ENCODE peak calls at places on chromosome 3, in nine cellular contexts. One of them, this sample, is unnamed.

GRCh38 chr3:97957617-97958311 is 14.5 kb downstream of the RIOX2 start:
- DNase-seq in GM04504: no peak
- DNase-seq in brain microvascular endothelial cell: no peak
- DNase-seq in T-helper 1 cell: no peak
- DNase-seq in germinal center: no peak
- DNase-seq in AG08395: no peak
- DNase-seq in left colon: peak
- DNase-seq in stimulated activated CD4-positive, alpha-beta T cell treated with anti-CD3 and anti-CD28 coated beads, Interleukin-15, amount 100 ng/mL, for 48 hours: no peak
- DNase-seq in NCI-H1105 treated with DMSO at 0.1 percent for 48 hours: no peak
- DNase-seq in this sample: no peak

GRCh38 chr3:45084820-45085816 is 59.0 kb downstream of the CLEC3B start:
- DNase-seq in stimulated activated CD4-positive, alpha-beta T cell treated with anti-CD3 and anti-CD28 coated beads, Interleukin-15, amount 100 ng/mL, for 48 hours: no peak
- DNase-seq in GM04504: peak
- DNase-seq in left colon: no peak
- DNase-seq in AG08395: peak
- DNase-seq in NCI-H1105 treated with DMSO at 0.1 percent for 48 hours: no peak
- DNase-seq in brain microvascular endothelial cell: peak
- DNase-seq in T-helper 1 cell: no peak
- DNase-seq in germinal center: no peak
- DNase-seq in this sample: peak

GRCh38 chr3:27606537-27606936 is 115.6 kb downstream of the EOMES start:
- DNase-seq in NCI-H1105 treated with DMSO at 0.1 percent for 48 hours: no peak
- DNase-seq in AG08395: no peak
- DNase-seq in stimulated activated CD4-positive, alpha-beta T cell treated with anti-CD3 and anti-CD28 coated beads, Interleukin-15, amount 100 ng/mL, for 48 hours: no peak
- DNase-seq in germinal center: no peak
- DNase-seq in brain microvascular endothelial cell: peak
- DNase-seq in T-helper 1 cell: no peak
- DNase-seq in GM04504: no peak
- DNase-seq in left colon: no peak
- DNase-seq in this sample: no peak

GRCh38 chr3:123421353-123422174 is 27.3 kb downstream of the ADCY5 start:
- DNase-seq in left colon: peak
- DNase-seq in NCI-H1105 treated with DMSO at 0.1 percent for 48 hours: peak
- DNase-seq in stimulated activated CD4-positive, alpha-beta T cell treated with anti-CD3 and anti-CD28 coated beads, Interleukin-15, amount 100 ng/mL, for 48 hours: no peak
- DNase-seq in AG08395: no peak
- DNase-seq in brain microvascular endothelial cell: peak
- DNase-seq in germinal center: no peak
- DNase-seq in GM04504: no peak
- DNase-seq in T-helper 1 cell: no peak
- DNase-seq in this sample: no peak

GRCh38 chr3:180049391-180049790 is 12.7 kb upstream of the PEX5L start:
- DNase-seq in AG08395: no peak
- DNase-seq in GM04504: no peak
- DNase-seq in germinal center: no peak
- DNase-seq in brain microvascular endothelial cell: no peak
- DNase-seq in NCI-H1105 treated with DMSO at 0.1 percent for 48 hours: no peak
- DNase-seq in stimulated activated CD4-positive, alpha-beta T cell treated with anti-CD3 and anti-CD28 coated beads, Interleukin-15, amount 100 ng/mL, for 48 hours: no peak
- DNase-seq in T-helper 1 cell: no peak
- DNase-seq in left colon: no peak
- DNase-seq in this sample: no peak

GRCh38 chr3:152235709-152236298 is 32.9 kb upstream of the MBNL1 start:
- DNase-seq in stimulated activated CD4-positive, alpha-beta T cell treated with anti-CD3 and anti-CD28 coated beads, Interleukin-15, amount 100 ng/mL, for 48 hours: no peak
- DNase-seq in NCI-H1105 treated with DMSO at 0.1 percent for 48 hours: no peak
- DNase-seq in germinal center: no peak
- DNase-seq in left colon: no peak
- DNase-seq in GM04504: peak
- DNase-seq in AG08395: peak
- DNase-seq in T-helper 1 cell: no peak
- DNase-seq in brain microvascular endothelial cell: peak
- DNase-seq in this sample: no peak

GRCh38 chr3:138921316-138922292 is 25.3 kb downstream of the FOXL2 start:
- DNase-seq in germinal center: no peak
- DNase-seq in AG08395: peak
- DNase-seq in GM04504: peak
- DNase-seq in left colon: no peak
- DNase-seq in NCI-H1105 treated with DMSO at 0.1 percent for 48 hours: no peak
- DNase-seq in brain microvascular endothelial cell: peak
- DNase-seq in stimulated activated CD4-positive, alpha-beta T cell treated with anti-CD3 and anti-CD28 coated beads, Interleukin-15, amount 100 ng/mL, for 48 hours: no peak
- DNase-seq in T-helper 1 cell: no peak
- DNase-seq in this sample: peak

GRCh38 chr3:45987368-45988099 is 8.1 kb downstream of the FYCO1 start:
- DNase-seq in left colon: no peak
- DNase-seq in brain microvascular endothelial cell: no peak
- DNase-seq in NCI-H1105 treated with DMSO at 0.1 percent for 48 hours: no peak
- DNase-seq in germinal center: no peak
- DNase-seq in AG08395: peak
- DNase-seq in GM04504: peak
- DNase-seq in stimulated activated CD4-positive, alpha-beta T cell treated with anti-CD3 and anti-CD28 coated beads, Interleukin-15, amount 100 ng/mL, for 48 hours: no peak
- DNase-seq in T-helper 1 cell: no peak
- DNase-seq in this sample: no peak

GRCh38 chr3:89234620-89235019 is 127.2 kb downstream of the EPHA3 start:
- DNase-seq in NCI-H1105 treated with DMSO at 0.1 percent for 48 hours: no peak
- DNase-seq in brain microvascular endothelial cell: no peak
- DNase-seq in germinal center: no peak
- DNase-seq in T-helper 1 cell: no peak
- DNase-seq in GM04504: no peak
- DNase-seq in left colon: no peak
- DNase-seq in AG08395: no peak
- DNase-seq in stimulated activated CD4-positive, alpha-beta T cell treated with anti-CD3 and anti-CD28 coated beads, Interleukin-15, amount 100 ng/mL, for 48 hours: no peak
- DNase-seq in this sample: no peak

GRCh38 chr3:83235180-83235814 is 1473.9 kb upstream of the GBE1 start:
- DNase-seq in T-helper 1 cell: no peak
- DNase-seq in AG08395: no peak
- DNase-seq in germinal center: no peak
- DNase-seq in left colon: no peak
- DNase-seq in GM04504: no peak
- DNase-seq in stimulated activated CD4-positive, alpha-beta T cell treated with anti-CD3 and anti-CD28 coated beads, Interleukin-15, amount 100 ng/mL, for 48 hours: no peak
- DNase-seq in NCI-H1105 treated with DMSO at 0.1 percent for 48 hours: no peak
- DNase-seq in brain microvascular endothelial cell: no peak
- DNase-seq in this sample: no peak

GRCh38 chr3:178352300-178353021 is 183.8 kb upstream of the KCNMB2 start:
- DNase-seq in NCI-H1105 treated with DMSO at 0.1 percent for 48 hours: peak
- DNase-seq in stimulated activated CD4-positive, alpha-beta T cell treated with anti-CD3 and anti-CD28 coated beads, Interleukin-15, amount 100 ng/mL, for 48 hours: no peak
- DNase-seq in GM04504: peak
- DNase-seq in germinal center: no peak
- DNase-seq in left colon: no peak
- DNase-seq in AG08395: peak
- DNase-seq in brain microvascular endothelial cell: peak
- DNase-seq in T-helper 1 cell: no peak
- DNase-seq in this sample: peak

GRCh38 chr3:60064210-60065178 is 1014.7 kb upstream of the CFAP20DC start:
- DNase-seq in GM04504: peak
- DNase-seq in brain microvascular endothelial cell: peak
- DNase-seq in stimulated activated CD4-positive, alpha-beta T cell treated with anti-CD3 and anti-CD28 coated beads, Interleukin-15, amount 100 ng/mL, for 48 hours: no peak
- DNase-seq in NCI-H1105 treated with DMSO at 0.1 percent for 48 hours: no peak
- DNase-seq in T-helper 1 cell: no peak
- DNase-seq in left colon: no peak
- DNase-seq in AG08395: peak
- DNase-seq in germinal center: no peak
- DNase-seq in this sample: no peak

GRCh38 chr3:72633101-72633500 is 215.1 kb downstream of the SHQ1 start:
- DNase-seq in GM04504: peak
- DNase-seq in germinal center: no peak
- DNase-seq in T-helper 1 cell: no peak
- DNase-seq in NCI-H1105 treated with DMSO at 0.1 percent for 48 hours: no peak
- DNase-seq in stimulated activated CD4-positive, alpha-beta T cell treated with anti-CD3 and anti-CD28 coated beads, Interleukin-15, amount 100 ng/mL, for 48 hours: no peak
- DNase-seq in left colon: no peak
- DNase-seq in brain microvascular endothelial cell: no peak
- DNase-seq in AG08395: peak
- DNase-seq in this sample: no peak

GRCh38 chr3:126194713-126195305 is 14.4 kb upstream of the ALDH1L1 start:
- DNase-seq in NCI-H1105 treated with DMSO at 0.1 percent for 48 hours: peak
- DNase-seq in stimulated activated CD4-positive, alpha-beta T cell treated with anti-CD3 and anti-CD28 coated beads, Interleukin-15, amount 100 ng/mL, for 48 hours: no peak
- DNase-seq in GM04504: no peak
- DNase-seq in left colon: no peak
- DNase-seq in AG08395: no peak
- DNase-seq in brain microvascular endothelial cell: no peak
- DNase-seq in germinal center: no peak
- DNase-seq in T-helper 1 cell: no peak
- DNase-seq in this sample: no peak

GRCh38 chr3:168559012-168559411 is 463.3 kb upstream of the GOLIM4 start:
- DNase-seq in brain microvascular endothelial cell: no peak
- DNase-seq in AG08395: no peak
- DNase-seq in T-helper 1 cell: no peak
- DNase-seq in NCI-H1105 treated with DMSO at 0.1 percent for 48 hours: no peak
- DNase-seq in GM04504: no peak
- DNase-seq in germinal center: no peak
- DNase-seq in left colon: no peak
- DNase-seq in stimulated activated CD4-positive, alpha-beta T cell treated with anti-CD3 and anti-CD28 coated beads, Interleukin-15, amount 100 ng/mL, for 48 hours: no peak
- DNase-seq in this sample: no peak

GRCh38 chr3:64667887-64668581 is 19.8 kb downstream of the ADAMTS9 start:
- DNase-seq in AG08395: no peak
- DNase-seq in GM04504: no peak
- DNase-seq in brain microvascular endothelial cell: no peak
- DNase-seq in T-helper 1 cell: no peak
- DNase-seq in stimulated activated CD4-positive, alpha-beta T cell treated with anti-CD3 and anti-CD28 coated beads, Interleukin-15, amount 100 ng/mL, for 48 hours: no peak
- DNase-seq in left colon: no peak
- DNase-seq in germinal center: no peak
- DNase-seq in NCI-H1105 treated with DMSO at 0.1 percent for 48 hours: no peak
- DNase-seq in this sample: no peak